ENCODE peak calls at places on chromosomes 16 and 17, in five cellular contexts. Y is RWPE1, W is breast epithelium, E is HL-60, A is fibroblast of the aortic adventitia. S is an unnamed sample.

GRCh38 chr16:52756812-52757517 is 210.0 kb upstream of the TOX3 start:
- DNase-seq in Y (no peak), W (no peak), E (no peak), A (no peak), S (no peak)

GRCh38 chr17:65092262-65092661 is 35.7 kb upstream of the GNA13 start:
- DNase-seq in Y (no peak), W (no peak), E (no peak), A (peak; percentile 73), S (peak; percentile 79)

GRCh38 chr17:45428954-45429337 is 3.7 kb downstream of the ARHGAP27 start:
- DNase-seq in Y (no peak), W (no peak), E (peak; percentile 63), A (no peak), S (no peak)

GRCh38 chr16:30982548-30983288 is 2.3 kb upstream of the HSD3B7 start:
- DNase-seq in Y (no peak), W (no peak), E (no peak), A (peak; percentile 69), S (no peak)

GRCh38 chr17:5901731-5902660 is 168.2 kb upstream of the WSCD1 start:
- DNase-seq in Y (no peak), W (no peak), E (no peak), A (no peak), S (no peak)

GRCh38 chr16:57609541-57610401 is 18.7 kb upstream of the ADGRG1 start:
- DNase-seq in Y (no peak), W (peak; percentile 24), E (no peak), A (peak; percentile 65), S (no peak)

GRCh38 chr17:74870512-74870911 is 2.3 kb downstream of the FDXR start:
- DNase-seq in Y (no peak), W (no peak), E (no peak), A (peak; percentile 44), S (peak; percentile 52)

GRCh38 chr16:87295259-87295658 is 21.9 kb downstream of the C16orf95 start:
- DNase-seq in Y (peak; percentile 69), W (no peak), E (no peak), A (no peak), S (no peak)

GRCh38 chr17:65099941-65100315 is 37.2 kb upstream of the RGS9 start:
- DNase-seq in Y (peak; percentile 76), W (peak; percentile 45), E (no peak), A (peak; percentile 85), S (peak; percentile 39)

GRCh38 chr16:15897834-15898254 is 9.4 kb upstream of the CEP20 start:
- DNase-seq in Y (no peak), W (no peak), E (peak; percentile 64), A (peak; percentile 29), S (peak; percentile 25)

GRCh38 chr17:32929288-32929574 is 1.3 kb downstream of the TMEM98 start:
- DNase-seq in Y (no peak), W (no peak), E (no peak), A (no peak), S (no peak)

GRCh38 chr17:27379863-27380533 is 76.2 kb upstream of the KSR1 start:
- DNase-seq in Y (peak; percentile 19), W (peak; percentile 25), E (no peak), A (peak; percentile 55), S (peak; percentile 21)

GRCh38 chr16:72989203-72989991 is 58.5 kb downstream of the ZFHX3 start:
- DNase-seq in Y (peak; percentile 92), W (no peak), E (no peak), A (peak; percentile 93), S (peak; percentile 88)

GRCh38 chr17:9468532-9468931 is 107.1 kb downstream of the STX8 start:
- DNase-seq in Y (no peak), W (no peak), E (no peak), A (no peak), S (no peak)

GRCh38 chr16:1105888-1106620 is 10.0 kb upstream of the C1QTNF8 start:
- DNase-seq in Y (peak; percentile 85), W (peak; percentile 35), E (peak; percentile 7), A (peak; percentile 34), S (peak; percentile 20)

GRCh38 chr16:20884240-20884556 is 16.0 kb downstream of the DCUN1D3 start:
- DNase-seq in Y (no peak), W (no peak), E (no peak), A (peak; percentile 70), S (peak; percentile 69)

GRCh38 chr16:11135167-11135973 is 120.6 kb downstream of the SOCS1 start:
- DNase-seq in Y (peak; percentile 53), W (peak; percentile 39), E (peak; percentile 84), A (peak; percentile 46), S (peak; percentile 55)

GRCh38 chr17:30950669-30951399 is 20.0 kb upstream of the RNF135 start:
- DNase-seq in Y (no peak), W (no peak), E (no peak), A (peak; percentile 91), S (peak; percentile 87)

GRCh38 chr16:11016993-11017392 is 72.6 kb downstream of the CLEC16A start:
- DNase-seq in Y (peak; percentile 84), W (no peak), E (no peak), A (peak; percentile 84), S (peak; percentile 37)

GRCh38 chr16:88407807-88408206 is 25.0 kb downstream of the ZNF469 start:
- DNase-seq in Y (no peak), W (no peak), E (peak; percentile 4), A (no peak), S (no peak)

GRCh38 chr17:30161601-30162000 is 45.0 kb downstream of the NSRP1 start:
- DNase-seq in Y (no peak), W (no peak), E (no peak), A (peak; percentile 37), S (no peak)

GRCh38 chr16:73232555-73233422 is 184.9 kb upstream of the ZFHX3 start:
- DNase-seq in Y (no peak), W (no peak), E (no peak), A (peak; percentile 91), S (peak; percentile 78)

DNA sequence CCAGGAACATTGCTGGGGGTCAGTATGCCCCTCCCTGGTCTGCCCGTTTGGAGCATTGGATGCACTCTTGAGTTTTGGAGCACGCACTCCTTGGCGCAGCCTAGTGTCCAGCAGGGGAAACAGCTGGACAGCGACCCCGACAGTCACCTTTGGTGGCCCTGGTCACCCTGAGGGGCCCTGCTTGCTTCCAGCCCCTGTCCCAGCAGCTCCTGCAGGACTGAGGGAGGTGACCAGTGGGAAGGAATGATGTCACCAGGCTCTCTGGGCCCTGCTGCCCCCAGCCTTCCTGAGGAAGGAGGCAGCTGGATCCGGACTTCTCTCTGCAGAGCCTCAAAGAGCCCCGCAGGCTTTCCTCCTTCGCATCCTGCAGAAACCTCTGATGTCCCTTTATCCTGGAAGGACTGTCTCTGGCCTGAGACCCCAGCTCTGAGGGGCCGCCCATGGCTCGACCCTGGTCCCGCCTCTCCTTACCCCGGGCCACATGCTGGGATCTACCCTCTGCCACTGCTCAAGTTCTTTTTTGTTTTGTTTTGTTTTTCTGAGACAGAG is 11.8 kb downstream of the ZSCAN10 start:
- DNase-seq in Y (no peak), W (no peak), E (no peak), A (no peak), S (no peak)
- TF ChIP-seq CTCF in Y (no peak), W (no peak), E (peak; percentile 33), A (peak; percentile 30), S (peak; percentile 39)

GRCh38 chr16:55257971-55258613 is 65.9 kb upstream of the IRX6 start:
- DNase-seq in Y (peak; percentile 48), W (no peak), E (peak; percentile 36), A (peak; percentile 65), S (no peak)
- TF ChIP-seq CTCF in Y (peak; percentile 32), W (peak; percentile 29), E (peak; percentile 64), A (peak; percentile 82), S (peak; percentile 74)

GRCh38 chr17:79109584-79109983 is 35.0 kb downstream of the ENGASE start:
- DNase-seq in Y (no peak), W (no peak), E (no peak), A (no peak), S (no peak)
- TF ChIP-seq CTCF in Y (no peak), W (no peak), E (no peak), A (peak; percentile 14), S (no peak)

GRCh38 chr17:80860703-80861359 is 130.8 kb upstream of the CHMP6 start:
- DNase-seq in Y (no peak), W (no peak), E (no peak), A (no peak), S (no peak)
- TF ChIP-seq CTCF in Y (no peak), W (no peak), E (no peak), A (no peak), S (no peak)

DNA sequence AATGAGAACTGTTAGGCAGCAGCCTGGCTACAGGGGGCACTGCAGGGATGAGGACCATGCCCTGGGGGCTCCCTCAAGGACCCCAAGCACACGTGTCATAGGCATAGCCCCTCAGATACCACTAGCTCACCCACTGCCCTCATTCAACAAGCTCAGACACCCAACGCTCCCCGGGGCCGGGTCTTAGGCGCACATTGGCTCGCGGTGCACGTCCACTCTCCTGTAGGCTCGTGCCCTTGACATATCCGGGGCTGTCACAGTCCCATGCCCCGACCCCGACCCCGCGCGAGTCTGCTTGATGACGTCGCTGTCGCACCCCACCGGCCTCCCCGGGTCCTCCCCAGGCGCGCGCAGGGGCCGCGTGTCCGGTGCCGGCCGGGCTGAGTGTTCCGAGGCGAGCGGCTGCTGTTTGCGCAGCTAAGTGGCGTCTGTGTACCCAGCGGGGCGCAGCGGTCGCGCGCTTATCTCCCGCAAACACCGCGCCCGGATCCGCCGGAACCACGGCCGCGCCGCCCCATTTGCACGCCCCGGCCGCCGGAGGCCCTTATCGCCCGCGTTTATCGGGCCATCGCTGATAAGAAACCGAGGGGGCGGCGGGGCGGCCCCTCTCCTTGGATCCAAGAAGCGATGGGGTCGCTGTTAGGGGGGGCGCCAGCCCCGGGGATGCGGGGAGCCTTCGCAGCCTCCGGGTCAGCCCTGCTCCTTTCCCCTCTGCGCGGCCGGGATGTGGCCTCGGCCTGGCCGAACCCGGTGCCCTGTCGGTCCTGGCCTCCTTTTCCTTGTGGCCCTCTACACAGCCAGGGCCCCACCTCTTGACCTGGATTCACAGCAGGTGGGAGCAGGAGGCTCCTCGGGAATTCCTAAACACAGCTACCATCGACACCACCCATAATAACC is 20.7 kb upstream of the NAGS start:
- DNase-seq in Y (no peak), W (no peak), E (no peak), A (no peak), S (no peak)
- TF ChIP-seq CTCF in Y (no peak), W (no peak), E (no peak), A (no peak), S (peak; percentile 33)

GRCh38 chr16:65066646-65067045 is 55.2 kb downstream of the CDH11 start:
- DNase-seq in Y (no peak), W (no peak), E (no peak), A (no peak), S (no peak)
- TF ChIP-seq CTCF in Y (no peak), W (no peak), E (no peak), A (no peak), S (no peak)

GRCh38 chr17:2042355-2042929 is 620 bp downstream of the OVCA2 start:
- DNase-seq in Y (no peak), W (no peak), E (no peak), A (peak; percentile 32), S (no peak)
- TF ChIP-seq CTCF in Y (no peak), W (no peak), E (no peak), A (peak; percentile 55), S (no peak)

GRCh38 chr16:67445441-67445912 is 14.6 kb downstream of the HSD11B2 start:
- DNase-seq in Y (no peak), W (no peak), E (no peak), A (no peak), S (no peak)
- TF ChIP-seq CTCF in Y (no peak), W (peak; percentile 21), E (no peak), A (peak; percentile 8), S (peak; percentile 44)